ENCODE peak calls at places on chromosomes 12 and 14, in seven cellular contexts. R, M, F, K, P, D and O are unnamed samples. For H3K9me3 and H3K4me1, the result is how much of the 10 kb centered on the place peaks cover.

GRCh38 chr12:14207946-14208612 is 157.4 kb upstream of the ATF7IP start:
- DNase-seq in F (no peak), D (no peak), R (peak), P (no peak), K (no peak), M (no peak), O (no peak)

GRCh38 chr14:49950275-49951250 is 57.7 kb downstream of the ARF6 start:
- DNase-seq in M (peak), F (no peak), K (no peak), P (no peak), R (no peak), D (no peak), O (peak)

GRCh38 chr12:71426648-71427047 is 12.9 kb upstream of the LGR5 start:
- DNase-seq in F (no peak), K (no peak), D (no peak), M (no peak), R (no peak), P (no peak), O (no peak)

GRCh38 chr14:74571901-74572828 is 39.9 kb downstream of the LTBP2 start:
- DNase-seq in K (peak), R (peak), M (no peak), P (peak), F (peak), D (no peak), O (no peak)

GRCh38 chr14:95289323-95290010 is 30.2 kb downstream of the CLMN start:
- DNase-seq in K (no peak), R (no peak), M (no peak), P (peak), F (no peak), D (no peak), O (peak)

GRCh38 chr12:121240484-121241202 is 30.7 kb downstream of the P2RX4 start:
- DNase-seq in F (no peak), P (peak), K (peak), D (peak), R (no peak), M (peak), O (peak)

GRCh38 chr12:69240625-69240984 is 1.2 kb downstream of the CPSF6 start:
- DNase-seq in M (no peak), D (no peak), P (no peak), F (peak), R (no peak), K (no peak), O (no peak)

GRCh38 chr12:10453144-10453543 is at the start of gene KLRC1:
- DNase-seq in P (no peak), F (no peak), M (no peak), R (no peak), D (no peak), K (no peak), O (no peak)

GRCh38 chr12:90945070-90945649 is 9.8 kb downstream of the CCER1 start:
- DNase-seq in K (no peak), M (no peak), D (no peak), P (no peak), R (peak), F (peak), O (no peak)

GRCh38 chr14:73633517-73634332 is 11.1 kb upstream of the DNAL1 start:
- DNase-seq in D (no peak), F (peak), K (peak), M (peak), R (peak), P (peak), O (peak)

GRCh38 chr14:58133739-58134138 is 18.3 kb downstream of the ARMH4 start:
- DNase-seq in P (no peak), F (no peak), D (no peak), K (no peak), M (no peak), R (no peak), O (no peak)

GRCh38 chr12:2251485-2252179 is 198.8 kb downstream of the CACNA1C start:
- DNase-seq in P (no peak), M (no peak), D (no peak), R (no peak), F (no peak), K (no peak), O (no peak)

GRCh38 chr14:73762375-73762822 is 48.2 kb upstream of the PNMA1 start:
- DNase-seq in M (no peak), R (no peak), K (no peak), P (no peak), D (no peak), F (no peak), O (no peak)

GRCh38 chr14:61003571-61003970 is 22.5 kb downstream of the SLC38A6 start:
- DNase-seq in K (no peak), P (no peak), D (no peak), R (no peak), M (no peak), F (no peak), O (no peak)

GRCh38 chr12:113334786-113335539 is at the start of gene SLC8B1:
- DNase-seq in K (peak), F (peak), P (peak), D (peak), R (peak), M (peak), O (peak)
- TF ChIP-seq POLR2A in K (peak), F (peak), P (peak), D (peak), R (peak), M (peak), O (peak)

GRCh38 chr12:30396576-30396975 is 299.1 kb downstream of the IPO8 start:
- DNase-seq in M (no peak), P (no peak), D (no peak), K (no peak), R (no peak), F (no peak), O (no peak)
- H3K9me3 ChIP-seq in M (under half), P (under half), D (under half), K (under half), R (half or more), F (under half), O (under half)

DNA sequence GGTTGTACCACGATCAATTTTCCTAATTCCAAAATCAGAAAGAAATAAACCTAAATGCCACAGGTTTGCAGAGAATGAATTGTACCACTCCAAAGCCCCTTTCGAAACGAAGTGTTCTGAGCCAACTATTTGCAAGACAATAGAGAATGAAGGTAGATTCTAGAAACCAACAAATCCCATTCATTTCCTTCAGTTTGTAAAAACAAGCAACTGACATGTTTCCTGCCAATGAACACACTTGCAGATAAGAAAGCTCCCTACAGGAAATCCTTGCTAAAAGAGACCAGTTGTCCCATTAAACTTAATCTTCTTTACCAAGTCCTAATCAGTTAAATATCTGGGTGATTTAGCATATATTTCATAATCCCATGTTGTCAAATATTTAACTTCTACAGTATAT is 198.4 kb upstream of the FOXN3 start:
- DNase-seq in M (no peak), P (no peak), K (no peak), F (no peak), D (no peak), R (no peak), O (no peak)
- H3K4me1 ChIP-seq in M (under half), P (under half), K (under half), F (under half), D (under half), R (under half), O (under half)

DNA sequence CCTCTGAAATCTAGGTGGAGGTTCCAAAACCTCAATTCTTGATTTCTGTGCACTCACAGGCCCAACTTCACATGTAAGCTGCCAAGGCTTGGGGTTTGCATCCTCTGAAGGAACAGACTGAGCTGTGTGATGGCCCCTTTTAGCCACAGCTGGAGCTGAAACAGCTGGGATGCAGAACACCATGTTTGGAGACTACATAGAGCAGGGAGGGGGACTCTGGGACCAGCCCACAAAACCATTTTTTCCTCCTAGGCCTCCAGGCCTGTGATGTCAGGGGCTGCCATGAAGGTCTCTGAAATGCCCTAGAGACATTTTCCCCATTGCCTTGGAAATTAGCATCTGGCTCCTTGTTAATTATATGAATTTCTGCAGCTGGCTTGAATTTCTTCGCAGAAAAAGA is 1025.9 kb upstream of the NOVA1 start:
- DNase-seq in R (no peak), M (no peak), F (no peak), K (no peak), D (no peak), P (no peak), O (no peak)
- TF ChIP-seq POLR2A in R (no peak), M (no peak), F (no peak), K (no peak), D (no peak), P (no peak), O (no peak)

GRCh38 chr12:93875157-93875556 is 198.0 kb downstream of the CRADD start:
- DNase-seq in P (no peak), D (no peak), M (no peak), F (no peak), K (no peak), R (no peak), O (no peak)
- H3K9me3 ChIP-seq in P (under half), D (under half), M (under half), F (under half), K (under half), R (under half), O (under half)

GRCh38 chr14:91368681-91369416 is 48.8 kb downstream of the CCDC88C start:
- DNase-seq in P (no peak), K (no peak), M (no peak), R (no peak), F (no peak), D (no peak), O (no peak)
- H3K4me1 ChIP-seq in P (under half), K (under half), M (under half), R (under half), F (under half), D (under half), O (under half)

GRCh38 chr14:77353469-77354141 is 23.3 kb downstream of the TMED8 start:
- DNase-seq in D (no peak), R (peak), P (no peak), F (no peak), M (no peak), K (no peak), O (no peak)

GRCh38 chr14:77342726-77343397 is 22.0 kb downstream of the GSTZ1 start:
- DNase-seq in M (no peak), D (no peak), F (no peak), P (no peak), K (no peak), R (no peak), O (no peak)

GRCh38 chr14:77346495-77346894 is 25.7 kb downstream of the GSTZ1 start:
- DNase-seq in F (no peak), D (no peak), R (peak), P (no peak), M (no peak), K (no peak), O (no peak)

GRCh38 chr14:77344597-77344996 is 23.8 kb downstream of the GSTZ1 start:
- DNase-seq in F (no peak), K (no peak), D (no peak), R (no peak), P (no peak), M (no peak), O (no peak)

GRCh38 chr14:77347746-77348145 is 26.9 kb downstream of the GSTZ1 start:
- DNase-seq in D (no peak), R (no peak), F (no peak), P (no peak), K (no peak), M (no peak), O (no peak)
- TF ChIP-seq POLR2A in D (no peak), R (no peak), F (no peak), P (no peak), K (no peak), M (no peak), O (no peak)

DNA sequence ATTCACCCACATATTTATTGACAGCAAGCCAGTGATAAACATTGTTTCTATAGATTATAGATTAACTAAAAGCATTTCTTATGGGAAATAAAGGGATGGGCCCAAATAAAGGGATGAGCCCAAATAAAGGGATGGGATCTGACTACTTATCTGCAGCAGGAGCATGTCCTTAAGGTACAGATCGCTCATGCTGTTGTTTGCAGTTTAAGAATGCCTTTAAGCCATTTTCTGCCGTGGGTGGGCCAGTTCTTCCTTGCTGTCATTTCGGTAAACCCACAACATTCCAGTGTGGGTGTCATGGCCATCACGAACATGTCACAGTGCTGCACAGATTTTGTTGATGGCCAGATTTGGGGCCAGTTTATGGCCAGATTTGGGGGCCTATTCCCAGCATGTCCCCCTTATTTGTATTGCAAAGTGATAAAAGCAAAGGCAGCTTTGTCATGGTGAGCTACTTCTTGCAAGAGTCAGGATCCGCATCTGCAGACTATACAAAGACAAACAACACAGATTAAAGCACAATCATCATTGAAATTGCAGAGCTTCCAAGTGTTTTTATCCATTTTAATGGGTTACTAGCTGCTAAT is 700.7 kb downstream of the LRFN5 start:
- DNase-seq in K (no peak), R (no peak), D (no peak), P (no peak), M (no peak), F (no peak), O (no peak)
- H3K9me3 ChIP-seq in K (under half), R (half or more), D (under half), P (under half), M (under half), F (under half), O (under half)

GRCh38 chr14:67186789-67187188 is 2.5 kb upstream of the GARIN2 start:
- DNase-seq in D (no peak), K (no peak), F (no peak), M (no peak), R (no peak), P (no peak), O (no peak)

GRCh38 chr14:67187826-67188225 is 1.4 kb upstream of the GARIN2 start:
- DNase-seq in M (no peak), K (no peak), F (no peak), D (no peak), R (no peak), P (no peak), O (no peak)

GRCh38 chr14:67186369-67186768 is 2.9 kb upstream of the GARIN2 start:
- DNase-seq in D (no peak), K (no peak), F (no peak), P (no peak), R (no peak), M (no peak), O (no peak)

GRCh38 chr14:67187210-67187609 is 2.0 kb upstream of the GARIN2 start:
- DNase-seq in F (peak), K (no peak), M (no peak), P (no peak), D (no peak), R (peak), O (no peak)

GRCh38 chr14:67188326-67188725 is 914 bp upstream of the GARIN2 start:
- DNase-seq in K (no peak), F (no peak), P (no peak), R (no peak), D (no peak), M (no peak), O (no peak)
- H3K4me1 ChIP-seq in K (under half), F (under half), P (under half), R (under half), D (under half), M (under half), O (under half)

GRCh38 chr12:57939291-57939690 is 2.1 kb upstream of the ATP23 start:
- DNase-seq in K (no peak), R (no peak), F (no peak), M (no peak), D (no peak), P (no peak), O (no peak)

GRCh38 chr12:57936513-57936883 is 4.9 kb upstream of the ATP23 start:
- DNase-seq in M (no peak), K (no peak), P (no peak), D (no peak), R (no peak), F (no peak), O (no peak)

GRCh38 chr12:57940052-57940914 is 1.1 kb upstream of the ATP23 start:
- DNase-seq in M (no peak), F (no peak), P (no peak), K (no peak), R (no peak), D (no peak), O (no peak)

GRCh38 chr12:57934804-57935203 is 6.6 kb upstream of the ATP23 start:
- DNase-seq in M (no peak), K (no peak), F (no peak), D (no peak), R (no peak), P (no peak), O (no peak)

GRCh38 chr12:57935839-57936512 is 5.4 kb upstream of the ATP23 start:
- DNase-seq in K (peak), D (peak), R (peak), M (peak), P (peak), F (peak), O (peak)
- TF ChIP-seq POLR2A in K (peak), D (peak), R (peak), M (peak), P (peak), F (peak), O (peak)